ENCODE peak calls at places on chromosomes 4 and X, in four cellular contexts. C, L, O and T are unnamed samples.

GRCh38 chrX:926070-926469 is 286.4 kb downstream of the CRLF2 start:
- DNase-seq in C (no peak), L (no peak), O (no peak), T (no peak)

GRCh38 chr4:125116431-125116830 is 198.3 kb upstream of the FAT4 start:
- DNase-seq in L (no peak), O (no peak), C (no peak), T (no peak)

GRCh38 chr4:83821493-83821892 is 285.6 kb downstream of the GPAT3 start:
- DNase-seq in O (no peak), L (no peak), C (no peak), T (no peak)

GRCh38 chr4:175947117-175947722 is 118.4 kb upstream of the WDR17 start:
- DNase-seq in L (peak; percentile 6), O (peak; percentile 1), C (no peak), T (no peak)

GRCh38 chrX:13076176-13076956 is 31.9 kb upstream of the FAM9C start:
- DNase-seq in O (no peak), L (no peak), C (no peak), T (no peak)

GRCh38 chrX:53262918-53263394 is 18.4 kb downstream of the IQSEC2 start:
- DNase-seq in O (no peak), L (no peak), C (peak; percentile 63), T (no peak)

GRCh38 chr4:144748814-144749555 is 103.0 kb downstream of the HHIP start:
- DNase-seq in C (no peak), L (no peak), O (no peak), T (no peak)

GRCh38 chr4:38678078-38678477 is 14.1 kb downstream of the KLF3 start:
- DNase-seq in L (no peak), C (no peak), O (peak; percentile 96), T (no peak)

GRCh38 chr4:85677286-85677685 is 202.3 kb downstream of the ARHGAP24 start:
- DNase-seq in C (no peak), L (no peak), O (no peak), T (no peak)

GRCh38 chr4:4856071-4857000 is 3.1 kb upstream of the MSX1 start:
- DNase-seq in O (no peak), L (peak; percentile 75), C (no peak), T (no peak)

GRCh38 chr4:38856524-38857337 is at the start of gene TLR6:
- DNase-seq in O (no peak), L (peak; percentile 69), C (peak; percentile 60), T (no peak)

GRCh38 chr4:127783971-127784519 is 1.9 kb downstream of the HSPA4L start:
- DNase-seq in L (no peak), O (no peak), C (no peak), T (no peak)

GRCh38 chr4:23476514-23477090 is 413.2 kb downstream of the PPARGC1A start:
- DNase-seq in C (peak; percentile 25), O (no peak), L (no peak), T (peak; percentile 9)

GRCh38 chr4:133000012-133000411 is 149.1 kb upstream of the PCDH10 start:
- DNase-seq in C (no peak), O (no peak), L (no peak), T (peak; percentile 27)

GRCh38 chr4:143406523-143406922 is 69.8 kb downstream of the GAB1 start:
- DNase-seq in C (no peak), O (no peak), L (no peak), T (no peak)

GRCh38 chr4:75325316-75325715 is 188.9 kb downstream of the RCHY1 start:
- DNase-seq in C (no peak), O (no peak), L (no peak), T (no peak)

GRCh38 chr4:160592258-160592657 is 1489.4 kb downstream of the RAPGEF2 start:
- DNase-seq in L (peak; percentile 36), O (no peak), C (no peak), T (no peak)

GRCh38 chr4:170145120-170145519 is 55.4 kb upstream of the AADAT start:
- DNase-seq in C (no peak), O (no peak), L (peak; percentile 48), T (no peak)

GRCh38 chr4:48090621-48091020 is 43.4 kb downstream of the TXK start:
- DNase-seq in L (no peak), O (no peak), C (no peak), T (no peak)

GRCh38 chr4:56656346-56656643 is 24.8 kb downstream of the HOPX start:
- DNase-seq in L (peak; percentile 43), C (no peak), O (no peak), T (no peak)

GRCh38 chr4:120658772-120659171 is 263.8 kb downstream of the PRDM5 start:
- DNase-seq in C (no peak), O (no peak), L (no peak), T (no peak)

GRCh38 chrX:113512700-113513395 is 672.2 kb upstream of the AMOT start:
- DNase-seq in L (no peak), C (peak; percentile 25), O (no peak), T (peak; percentile 39)

DNA sequence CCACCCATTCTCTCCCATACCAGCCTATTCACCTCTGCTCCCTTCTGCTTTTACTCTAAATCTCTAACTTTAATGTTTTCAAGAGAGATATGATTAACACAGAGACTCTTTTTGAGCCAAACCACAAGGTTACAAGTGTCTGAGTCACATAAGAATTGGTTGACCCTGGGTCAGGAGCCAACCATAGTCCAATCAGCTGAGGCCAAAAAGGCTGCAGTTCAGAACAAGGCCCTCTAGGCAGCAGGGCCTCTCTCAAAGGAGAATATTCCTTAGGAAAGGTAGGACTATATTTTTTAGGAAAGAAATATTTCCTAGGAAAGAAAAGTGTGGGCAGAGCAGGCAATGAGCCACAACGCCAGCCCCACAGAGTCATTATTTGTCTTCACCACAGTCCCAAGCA is 2.3 kb downstream of the ATP8A1 start:
- DNase-seq in L (no peak), O (peak; percentile 4), C (no peak), T (peak; percentile 74)
- TF ChIP-seq CTCF in L (no peak), O (no peak), C (no peak), T (peak; percentile 7)

GRCh38 chrX:118975831-118976598 is 1.6 kb downstream of the LONRF3 start:
- DNase-seq in L (peak; percentile 44), O (no peak), C (peak; percentile 86), T (no peak)

GRCh38 chrX:118974908-118975671 is 672 bp downstream of the LONRF3 start:
- DNase-seq in O (no peak), L (peak; percentile 59), C (peak; percentile 41), T (no peak)

GRCh38 chrX:118971552-118971951 is 2.9 kb upstream of the LONRF3 start:
- DNase-seq in O (no peak), C (no peak), L (no peak), T (no peak)

GRCh38 chrX:118974088-118974907 is at the start of gene LONRF3:
- DNase-seq in L (peak; percentile 27), C (peak; percentile 61), O (no peak), T (no peak)

GRCh38 chrX:118973389-118974087 is 880 bp upstream of the LONRF3 start:
- DNase-seq in C (no peak), L (peak; percentile 24), O (no peak), T (no peak)
- H3K4me3 ChIP-seq in C (peak overlapping the region; percentile 93), L (peak overlapping the region; percentile 11), O (no peak overlapping the region), T (no peak overlapping the region)

DNA sequence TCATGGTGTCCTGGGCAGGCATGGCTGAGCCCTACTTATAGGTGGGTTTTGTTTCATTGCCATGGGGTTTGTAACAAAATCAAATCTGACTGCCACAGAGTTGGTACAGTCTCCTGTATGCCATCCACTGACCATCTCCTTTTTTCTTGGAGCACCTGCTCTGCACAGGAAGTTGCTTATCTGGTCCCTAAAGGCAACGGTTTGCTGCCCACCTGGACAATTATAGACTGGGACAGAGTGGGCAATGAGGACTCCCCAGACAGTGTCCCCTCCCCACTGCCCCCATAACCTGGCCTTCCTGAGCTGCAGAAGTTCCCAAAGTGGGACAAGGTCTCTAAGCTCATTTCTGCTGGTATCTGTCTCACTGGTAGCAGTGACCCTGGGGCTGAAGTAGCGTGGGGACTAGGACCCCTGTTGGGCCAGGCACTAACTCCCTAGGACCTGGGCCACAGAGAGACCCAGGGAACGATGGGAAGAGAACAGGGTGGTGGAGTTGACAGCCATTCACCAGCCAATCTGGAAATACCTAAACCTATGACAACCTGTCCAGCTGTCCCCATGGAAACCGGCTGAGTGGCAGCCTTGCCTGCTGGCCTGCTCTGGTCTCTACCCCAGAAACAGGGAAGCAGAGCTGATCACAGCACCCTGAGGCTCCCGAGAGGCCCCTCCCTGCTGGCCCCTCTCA is 64.7 kb downstream of the WFS1 start:
- DNase-seq in L (no peak), O (no peak), C (no peak), T (no peak)
- TF ChIP-seq CTCF in L (no peak), O (no peak), C (peak; percentile 1), T (no peak)

DNA sequence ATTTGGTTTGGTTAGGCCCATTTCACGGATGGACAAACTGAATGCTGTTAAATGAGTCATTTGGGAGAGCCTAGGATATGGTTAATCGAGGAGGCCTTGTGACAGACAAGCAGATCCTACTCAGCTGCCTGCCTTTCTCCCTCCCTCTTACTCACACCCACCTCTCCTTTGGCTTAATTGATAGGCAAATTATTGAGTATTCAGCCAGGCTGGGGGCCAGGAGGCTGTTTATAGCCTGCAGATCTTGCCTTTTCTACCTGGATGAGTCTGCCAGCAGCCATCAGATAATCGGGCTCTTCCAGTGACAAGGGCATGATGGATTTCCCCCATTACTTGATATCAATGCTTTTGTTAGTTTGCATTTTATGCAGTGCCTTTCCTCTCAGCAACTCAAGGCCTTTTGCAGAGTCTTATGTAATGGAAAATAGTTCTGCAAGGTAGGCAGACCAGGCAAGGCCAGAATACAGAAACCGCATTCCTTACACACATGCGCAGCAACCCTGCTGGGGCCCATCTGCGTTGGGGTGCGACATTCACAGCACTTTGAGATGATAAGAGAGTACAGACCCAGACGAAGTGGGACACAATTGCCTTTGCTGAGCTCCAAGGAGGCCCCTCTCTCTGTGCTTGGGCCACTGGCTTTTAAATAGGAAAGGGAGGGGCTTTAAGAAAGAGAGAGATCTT is 96.2 kb upstream of the ATP6AP2 start:
- DNase-seq in L (no peak), C (no peak), O (no peak), T (no peak)
- H3K4me3 ChIP-seq in L (no peak overlapping the region), C (no peak overlapping the region), O (no peak overlapping the region), T (no peak overlapping the region)

GRCh38 chrX:30612250-30612655 is 34.7 kb upstream of the TASL start:
- DNase-seq in L (no peak), O (no peak), C (no peak), T (no peak)

GRCh38 chrX:30607155-30607554 is 29.6 kb upstream of the TASL start:
- DNase-seq in C (no peak), O (no peak), L (no peak), T (no peak)

GRCh38 chrX:30613736-30614135 is 36.2 kb upstream of the TASL start:
- DNase-seq in O (no peak), L (no peak), C (no peak), T (no peak)

GRCh38 chrX:30615229-30615628 is 37.7 kb upstream of the TASL start:
- DNase-seq in C (no peak), L (no peak), O (no peak), T (no peak)

GRCh38 chrX:30610050-30610449 is 32.5 kb upstream of the TASL start:
- DNase-seq in C (no peak), L (no peak), O (no peak), T (no peak)
- TF ChIP-seq CTCF in C (no peak), L (no peak), O (no peak), T (no peak)

GRCh38 chrX:38864165-38864564 is 62.9 kb downstream of the MID1IP1 start:
- DNase-seq in C (no peak), L (no peak), O (no peak), T (peak; percentile 14)
- H3K4me3 ChIP-seq in C (no peak overlapping the region), L (no peak overlapping the region), O (no peak overlapping the region), T (no peak overlapping the region)